ENCODE peak calls at places on chromosome 17, in four cellular contexts. F, D, Z and G are unnamed samples. For H3K36me3, the result is how much of the 10 kb centered on the place peaks cover.

GRCh38 chr17:10735251-10735650 is 5.4 kb upstream of the TMEM220 start:
- DNase-seq in F (no peak), D (no peak), Z (no peak), G (no peak)

GRCh38 chr17:1481736-1482135 is 10.8 kb downstream of the MYO1C start:
- DNase-seq in F (no peak), D (no peak), Z (no peak), G (no peak)

GRCh38 chr17:40091691-40092397 is 8.5 kb downstream of the NR1D1 start:
- DNase-seq in F (no peak), D (no peak), Z (no peak), G (no peak)

GRCh38 chr17:29929006-29929543 is 953 bp downstream of the SSH2 start:
- DNase-seq in F (no peak), D (peak), Z (peak), G (peak)

GRCh38 chr17:64499805-64500486 is 3.1 kb upstream of the POLG2 start:
- DNase-seq in F (peak), D (no peak), Z (no peak), G (no peak)

GRCh38 chr17:45888392-45888791 is 6.0 kb upstream of the MAPT start:
- DNase-seq in F (no peak), D (no peak), Z (no peak), G (no peak)

GRCh38 chr17:59745040-59745439 is 37.6 kb downstream of the VMP1 start:
- DNase-seq in F (no peak), D (no peak), Z (no peak), G (no peak)

GRCh38 chr17:80283116-80283852 is 22.6 kb downstream of the RNF213 start:
- DNase-seq in F (no peak), D (no peak), Z (no peak), G (no peak)

GRCh38 chr17:65086465-65086864 is 29.9 kb upstream of the GNA13 start:
- DNase-seq in F (no peak), D (no peak), Z (no peak), G (no peak)

DNA sequence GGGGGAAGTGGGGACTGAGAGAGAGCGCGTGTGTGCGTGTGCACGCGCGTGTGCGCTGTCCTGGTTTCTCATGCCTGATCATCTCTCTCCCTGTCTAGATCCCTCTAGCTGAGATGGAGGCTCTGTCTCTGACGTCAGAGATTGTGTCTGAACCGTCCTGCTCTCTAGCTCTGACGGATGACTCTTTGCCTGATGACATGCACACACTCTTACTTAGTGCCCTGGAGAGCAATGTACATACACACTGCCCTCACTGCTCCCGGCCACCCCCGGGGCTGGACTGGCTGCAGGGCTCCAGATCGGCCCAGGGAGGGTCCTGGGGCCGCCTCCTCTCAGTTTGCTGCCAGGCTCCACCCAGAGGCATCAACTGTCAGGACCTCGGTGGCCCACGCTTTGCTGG is 13.1 kb upstream of the ABCC3 start:
- DNase-seq in F (peak), D (no peak), Z (no peak), G (no peak)
- H3K36me3 ChIP-seq in F (under half), D (under half), Z (under half), G (under half)

GRCh38 chr17:81599719-81600486 is 37.0 kb downstream of the NPLOC4 start:
- DNase-seq in F (peak), D (no peak), Z (no peak), G (peak)

GRCh38 chr17:81608082-81608481 is 28.8 kb downstream of the NPLOC4 start:
- DNase-seq in F (peak), D (no peak), Z (no peak), G (no peak)

GRCh38 chr17:81601525-81602120 is 35.3 kb downstream of the NPLOC4 start:
- DNase-seq in F (peak), D (peak), Z (no peak), G (peak)

GRCh38 chr17:81607431-81607830 is 29.5 kb downstream of the NPLOC4 start:
- DNase-seq in F (peak), D (no peak), Z (no peak), G (no peak)

DNA sequence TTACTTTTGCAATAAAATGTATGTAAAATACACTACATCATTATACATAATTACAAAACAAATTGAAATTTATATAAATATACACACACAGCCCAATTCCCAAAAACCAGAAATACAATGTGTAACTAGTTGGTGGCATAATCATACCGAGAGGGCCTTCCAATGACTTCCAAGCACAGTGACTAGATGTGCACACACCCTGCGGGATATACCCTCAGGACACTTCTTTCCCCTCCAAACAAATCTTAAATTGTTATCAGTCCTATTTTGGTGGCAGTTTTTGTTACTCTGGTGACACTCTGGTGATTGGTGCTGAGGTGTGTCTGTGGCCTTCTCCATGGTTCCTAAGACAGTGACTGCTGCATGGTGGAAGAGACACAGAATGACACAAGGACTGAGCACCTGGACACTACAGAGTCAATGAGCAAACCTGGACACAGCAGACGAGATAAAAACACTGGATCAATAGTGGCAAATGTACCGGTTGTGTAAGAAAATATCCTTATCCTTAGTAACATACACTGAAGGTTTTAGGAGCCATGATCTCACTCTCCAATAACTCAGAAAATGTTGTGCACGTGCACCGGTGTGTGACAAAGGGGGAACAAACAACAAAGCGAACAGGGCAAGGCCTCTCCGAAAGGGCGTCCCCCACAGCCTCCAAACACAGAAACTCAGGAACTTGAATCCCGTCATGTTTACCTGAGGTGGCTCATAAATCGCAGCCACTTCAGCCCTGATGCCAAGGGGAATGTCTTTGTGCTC is 32.9 kb downstream of the NPLOC4 start:
- DNase-seq in F (no peak), D (no peak), Z (no peak), G (no peak)
- H3K36me3 ChIP-seq in F (half or more), D (under half), Z (under half), G (under half)

GRCh38 chr17:5364696-5365095 is 54.8 kb downstream of the NUP88 start:
- DNase-seq in F (no peak), D (no peak), Z (no peak), G (no peak)

GRCh38 chr17:5364156-5364555 is 55.3 kb downstream of the NUP88 start:
- DNase-seq in F (peak), D (no peak), Z (no peak), G (no peak)

GRCh38 chr17:5361426-5361825 is 58.0 kb downstream of the NUP88 start:
- DNase-seq in F (no peak), D (no peak), Z (no peak), G (no peak)

GRCh38 chr17:5362162-5362811 is 57.2 kb downstream of the NUP88 start:
- DNase-seq in F (no peak), D (no peak), Z (no peak), G (no peak)

GRCh38 chr17:5365831-5366230 is 53.6 kb downstream of the NUP88 start:
- DNase-seq in F (no peak), D (no peak), Z (no peak), G (no peak)
- H3K36me3 ChIP-seq in F (under half), D (under half), Z (under half), G (under half)

GRCh38 chr17:38903404-38903803 is 22.0 kb upstream of the LASP1NB start:
- DNase-seq in F (no peak), D (no peak), Z (no peak), G (no peak)
- H3K36me3 ChIP-seq in F (half or more), D (under half), Z (under half), G (under half)

GRCh38 chr17:68522266-68522665 is 10.0 kb downstream of the PRKAR1A start:
- DNase-seq in F (no peak), D (no peak), Z (no peak), G (no peak)
- H3K36me3 ChIP-seq in F (under half), D (under half), Z (under half), G (half or more)

GRCh38 chr17:15233971-15234370 is 31.2 kb downstream of the PMP22 start:
- DNase-seq in F (no peak), D (no peak), Z (no peak), G (no peak)
- H3K36me3 ChIP-seq in F (half or more), D (under half), Z (under half), G (under half)

GRCh38 chr17:4665027-4665426 is 23.5 kb upstream of the ALOX15 start:
- DNase-seq in F (no peak), D (no peak), Z (no peak), G (peak)
- H3K36me3 ChIP-seq in F (under half), D (under half), Z (under half), G (under half)

DNA sequence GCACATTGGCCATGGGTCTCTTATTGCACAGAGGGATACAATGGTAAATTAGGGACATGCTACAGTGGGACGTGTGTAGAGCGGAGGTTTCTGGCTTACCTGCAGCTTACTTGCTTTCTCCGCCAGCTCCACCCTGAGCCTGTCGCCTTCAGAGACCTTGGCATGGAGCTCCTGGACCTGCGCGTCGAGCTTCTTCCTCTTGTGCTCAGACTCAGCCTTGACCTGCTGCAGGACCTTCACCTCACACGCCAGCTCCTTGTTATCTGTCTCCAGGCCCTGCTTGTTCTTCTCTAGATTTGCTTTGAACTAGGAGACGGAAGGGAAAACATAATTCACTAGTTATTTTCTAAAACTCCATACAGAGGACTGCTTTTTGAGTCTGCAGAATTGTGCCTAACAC is 63.5 kb downstream of the NDEL1 start:
- DNase-seq in F (no peak), D (no peak), Z (no peak), G (no peak)
- H3K36me3 ChIP-seq in F (half or more), D (under half), Z (under half), G (under half)

DNA sequence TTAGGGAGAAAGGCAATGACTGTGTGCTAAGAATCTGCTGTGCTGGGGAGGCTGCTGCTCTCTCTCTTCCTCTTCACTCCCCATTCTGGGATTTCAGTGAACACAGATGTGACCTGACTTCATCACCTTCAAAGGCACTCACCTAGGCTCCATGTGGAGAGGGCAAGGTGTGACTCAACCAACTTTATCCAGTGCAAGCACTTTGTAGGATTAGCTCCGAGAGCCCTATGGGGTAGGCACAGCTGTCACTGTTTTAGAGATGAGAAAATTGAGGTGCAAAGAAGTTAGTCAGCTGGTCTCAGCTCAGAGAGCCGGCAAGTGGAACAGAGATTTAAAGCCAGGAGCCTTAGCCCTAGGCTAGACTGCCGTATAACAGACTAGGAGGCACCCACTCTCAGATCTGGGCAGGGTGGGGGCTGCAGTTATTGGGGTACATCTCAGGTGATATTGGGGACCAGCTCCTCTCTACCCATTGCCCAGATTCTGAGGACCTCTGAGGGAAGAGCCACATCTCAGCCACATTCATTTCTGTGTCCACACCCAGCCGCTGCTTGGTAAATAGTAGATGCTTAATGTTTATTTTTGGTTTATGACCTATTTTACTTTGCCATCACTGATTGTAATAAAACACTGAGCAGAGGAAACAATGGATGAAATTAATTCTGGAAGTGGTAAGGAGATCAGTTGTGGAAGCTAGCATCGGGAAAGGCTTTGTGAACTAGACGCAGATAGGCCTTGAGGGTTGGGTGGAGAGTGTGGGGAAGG is 138.8 kb downstream of the CCDC182 start:
- DNase-seq in F (no peak), D (no peak), Z (no peak), G (no peak)
- H3K36me3 ChIP-seq in F (under half), D (under half), Z (under half), G (under half)

GRCh38 chr17:55067697-55068439 is 99.3 kb downstream of the STXBP4 start:
- DNase-seq in F (peak), D (no peak), Z (no peak), G (no peak)
- H3K36me3 ChIP-seq in F (under half), D (under half), Z (under half), G (under half)